ENCODE peak calls at places on chromosomes 6 and 20, in four cellular contexts. I is SHP77 treated with DMSO at 0.1 percent for 48 hours, J is kidney epithelial cell, T is Kasumi-1. H is an unnamed sample.

GRCh38 chr6:3500262-3501001 is 43.6 kb upstream of the SLC22A23 start:
- DNase-seq in I (no peak), J (no peak), T (no peak), H (peak)

GRCh38 chr20:51579137-51579536 is 36.6 kb upstream of the NFATC2 start:
- DNase-seq in I (no peak), J (no peak), T (no peak), H (no peak)

GRCh38 chr6:150687508-150687907 is 87.8 kb downstream of the PLEKHG1 start:
- DNase-seq in I (no peak), J (no peak), T (no peak), H (no peak)

GRCh38 chr20:63709149-63709527 is 1.3 kb downstream of the ZGPAT start:
- DNase-seq in I (no peak), J (no peak), T (no peak), H (no peak)

GRCh38 chr6:34852406-34853085 is 35.3 kb downstream of the TAF11 start:
- DNase-seq in I (no peak), J (no peak), T (no peak), H (no peak)

GRCh38 chr20:58017970-58018530 is 210.4 kb downstream of the ANKRD60 start:
- DNase-seq in I (no peak), J (no peak), T (no peak), H (no peak)

GRCh38 chr6:64782877-64783276 is 924.1 kb downstream of the EYS start:
- DNase-seq in I (no peak), J (no peak), T (no peak), H (no peak)

GRCh38 chr6:149830731-149831379 is 33.3 kb downstream of the LRP11 start:
- DNase-seq in I (no peak), J (no peak), T (no peak), H (no peak)

GRCh38 chr6:24205020-24205492 is 79.0 kb downstream of the NRSN1 start:
- DNase-seq in I (peak), J (no peak), T (peak), H (peak)

GRCh38 chr20:58745391-58745790 is 52.8 kb downstream of the NPEPL1 start:
- DNase-seq in I (no peak), J (no peak), T (no peak), H (no peak)

GRCh38 chr6:36345681-36346417 is 9.2 kb upstream of the BNIP5 start:
- DNase-seq in I (no peak), J (no peak), T (no peak), H (no peak)

GRCh38 chr20:23106271-23106851 is 20.2 kb upstream of the CD93 start:
- DNase-seq in I (peak), J (no peak), T (no peak), H (no peak)

GRCh38 chr6:24194968-24195700 is 69.1 kb downstream of the NRSN1 start:
- DNase-seq in I (no peak), J (peak), T (no peak), H (no peak)

GRCh38 chr6:169009658-169010057 is 244.0 kb downstream of the THBS2 start:
- DNase-seq in I (no peak), J (no peak), T (no peak), H (no peak)

GRCh38 chr6:13807691-13808090 is 6.7 kb downstream of the MCUR1 start:
- DNase-seq in I (no peak), J (no peak), T (no peak), H (no peak)

GRCh38 chr6:21501815-21502214 is 91.7 kb upstream of the SOX4 start:
- DNase-seq in I (no peak), J (no peak), T (no peak), H (no peak)

H was measured in NCI-H774.